ENCODE peak calls at places on chromosome 10, in seven cellular contexts. One of them, this sample, is unnamed.

GRCh38 chr10:5744849-5745248 is 60.2 kb downstream of the TASOR2 start:
- DNase-seq in NCI-H1436: no peak
- DNase-seq in iPS-NIHi11: no peak
- DNase-seq in RWPE2: no peak
- DNase-seq in head of caudate nucleus: no peak
- DNase-seq in AG08395: no peak
- DNase-seq in cardiac fibroblast: no peak
- DNase-seq in this sample: no peak

GRCh38 chr10:52314822-52315552 is 906 bp downstream of the DKK1 start:
- DNase-seq in NCI-H1436: no peak
- DNase-seq in iPS-NIHi11: peak; percentile 14
- DNase-seq in RWPE2: no peak
- DNase-seq in head of caudate nucleus: no peak
- DNase-seq in AG08395: peak; percentile 8
- DNase-seq in cardiac fibroblast: peak; percentile 61
- DNase-seq in this sample: no peak

GRCh38 chr10:53135213-53135896 is 362.8 kb upstream of the MBL2 start:
- DNase-seq in NCI-H1436: no peak
- DNase-seq in iPS-NIHi11: no peak
- DNase-seq in RWPE2: no peak
- DNase-seq in head of caudate nucleus: no peak
- DNase-seq in AG08395: no peak
- DNase-seq in cardiac fibroblast: no peak
- DNase-seq in this sample: no peak

GRCh38 chr10:54559498-54559897 is 241.5 kb downstream of the PCDH15 start:
- DNase-seq in NCI-H1436: no peak
- DNase-seq in iPS-NIHi11: no peak
- DNase-seq in RWPE2: no peak
- DNase-seq in head of caudate nucleus: no peak
- DNase-seq in AG08395: no peak
- DNase-seq in cardiac fibroblast: no peak
- DNase-seq in this sample: no peak

GRCh38 chr10:36336315-36336714 is 694.2 kb upstream of the FZD8 start:
- DNase-seq in NCI-H1436: no peak
- DNase-seq in iPS-NIHi11: no peak
- DNase-seq in RWPE2: no peak
- DNase-seq in head of caudate nucleus: no peak
- DNase-seq in AG08395: peak; percentile 59
- DNase-seq in cardiac fibroblast: peak; percentile 63
- DNase-seq in this sample: no peak

GRCh38 chr10:79399242-79399831 is 46.1 kb downstream of the ZCCHC24 start:
- DNase-seq in NCI-H1436: no peak
- DNase-seq in iPS-NIHi11: peak; percentile 93
- DNase-seq in RWPE2: no peak
- DNase-seq in head of caudate nucleus: peak; percentile 74
- DNase-seq in AG08395: peak; percentile 95
- DNase-seq in cardiac fibroblast: peak; percentile 95
- DNase-seq in this sample: peak; percentile 96

GRCh38 chr10:130255777-130256176 is 119.6 kb downstream of the GLRX3 start:
- DNase-seq in NCI-H1436: no peak
- DNase-seq in iPS-NIHi11: no peak
- DNase-seq in RWPE2: no peak
- DNase-seq in head of caudate nucleus: no peak
- DNase-seq in AG08395: no peak
- DNase-seq in cardiac fibroblast: no peak
- DNase-seq in this sample: no peak

GRCh38 chr10:72563327-72563932 is 62.4 kb downstream of the MICU1 start:
- DNase-seq in NCI-H1436: no peak
- DNase-seq in iPS-NIHi11: no peak
- DNase-seq in RWPE2: no peak
- DNase-seq in head of caudate nucleus: no peak
- DNase-seq in AG08395: no peak
- DNase-seq in cardiac fibroblast: no peak
- DNase-seq in this sample: no peak

GRCh38 chr10:17811466-17811865 is 2.3 kb downstream of the MRC1 start:
- DNase-seq in NCI-H1436: no peak
- DNase-seq in iPS-NIHi11: no peak
- DNase-seq in RWPE2: no peak
- DNase-seq in head of caudate nucleus: no peak
- DNase-seq in AG08395: no peak
- DNase-seq in cardiac fibroblast: no peak
- DNase-seq in this sample: no peak

GRCh38 chr10:71998119-71998839 is 34.1 kb downstream of the CHST3 start:
- DNase-seq in NCI-H1436: no peak
- DNase-seq in iPS-NIHi11: no peak
- DNase-seq in RWPE2: no peak
- DNase-seq in head of caudate nucleus: peak; percentile 49
- DNase-seq in AG08395: no peak
- DNase-seq in cardiac fibroblast: no peak
- DNase-seq in this sample: peak; percentile 53